ENCODE peak calls at places on chromosomes 3 and 15, in five cellular contexts. N is esophagus muscularis mucosa, C is AG10803, J is endothelial cell of umbilical vein, M is astrocyte of the spinal cord. S is an unnamed sample.

GRCh38 chr3:73490453-73491311 is 134.1 kb downstream of the PDZRN3 start:
- DNase-seq in J (no peak), M (peak; percentile 93), C (no peak), N (peak; percentile 90), S (no peak)

GRCh38 chr15:76936671-76937070 is 5.1 kb downstream of the RCN2 start:
- DNase-seq in J (no peak), N (no peak), C (no peak), M (no peak), S (no peak)

GRCh38 chr15:90412356-90413194 is 24.5 kb downstream of the IQGAP1 start:
- DNase-seq in N (no peak), M (peak; percentile 72), C (peak; percentile 93), J (peak; percentile 55), S (no peak)

GRCh38 chr3:59422312-59422711 is 372.5 kb upstream of the CFAP20DC start:
- DNase-seq in C (peak; percentile 23), J (no peak), M (peak; percentile 73), N (no peak), S (no peak)

GRCh38 chr3:95883801-95884200 is 930.6 kb upstream of the EPHA6 start:
- DNase-seq in C (no peak), M (no peak), N (no peak), J (no peak), S (no peak)

GRCh38 chr15:80710635-80711553 is 15.8 kb downstream of the ABHD17C start:
- DNase-seq in N (no peak), M (peak; percentile 13), J (no peak), C (no peak), S (no peak)

GRCh38 chr15:62491642-62492041 is 326.6 kb upstream of the C2CD4B start:
- DNase-seq in N (no peak), C (peak; percentile 81), M (peak; percentile 23), J (no peak), S (no peak)

GRCh38 chr3:150292891-150293290 is 115.2 kb upstream of the TSC22D2 start:
- DNase-seq in J (no peak), C (peak; percentile 97), M (peak; percentile 81), N (no peak), S (no peak)

GRCh38 chr3:185200639-185201038 is 47.8 kb upstream of the C3orf70 start:
- DNase-seq in C (peak; percentile 65), N (no peak), M (peak; percentile 57), J (peak; percentile 58), S (no peak)

GRCh38 chr3:83953417-83954089 is 1005.2 kb upstream of the CADM2 start:
- DNase-seq in J (no peak), N (no peak), C (no peak), M (peak; percentile 22), S (no peak)

GRCh38 chr15:62928996-62929350 is 113.6 kb upstream of the TPM1 start:
- DNase-seq in C (no peak), J (peak; percentile 64), M (peak; percentile 90), N (no peak), S (no peak)

GRCh38 chr15:72230197-72231065 is 559 bp downstream of the PKM start:
- DNase-seq in N (peak; percentile 95), M (peak; percentile 94), C (peak; percentile 92), J (peak; percentile 92), S (peak; percentile 67)

GRCh38 chr15:63969652-63970421 is 76.4 kb downstream of the DAPK2 start:
- DNase-seq in M (no peak), J (peak; percentile 42), C (no peak), N (no peak), S (no peak)

GRCh38 chr3:156432563-156432962 is 122.4 kb downstream of the SSR3 start:
- DNase-seq in M (no peak), N (no peak), C (no peak), J (peak; percentile 76), S (no peak)

GRCh38 chr15:92891533-92892200 is 8.5 kb upstream of the CHD2 start:
- DNase-seq in J (no peak), N (no peak), C (no peak), M (no peak), S (no peak)

GRCh38 chr3:182891364-182891763 is 89.0 kb downstream of the DCUN1D1 start:
- DNase-seq in C (no peak), J (no peak), M (no peak), N (no peak), S (no peak)

GRCh38 chr3:180828001-180828720 is 84.3 kb upstream of the FXR1 start:
- DNase-seq in M (no peak), N (no peak), J (no peak), C (no peak), S (no peak)

GRCh38 chr3:36525115-36525711 is 144.9 kb downstream of the STAC start:
- DNase-seq in C (peak; percentile 87), J (no peak), M (peak; percentile 84), N (peak; percentile 29), S (no peak)

GRCh38 chr3:167113466-167113865 is 266.6 kb downstream of the ZBBX start:
- DNase-seq in C (no peak), N (no peak), J (no peak), M (no peak), S (no peak)

GRCh38 chr15:88652456-88653199 is 13.8 kb downstream of the ISG20 start:
- DNase-seq in M (no peak), J (peak; percentile 44), N (peak; percentile 21), C (no peak), S (no peak)

GRCh38 chr3:72725229-72725628 is 123.0 kb downstream of the SHQ1 start:
- DNase-seq in M (no peak), N (no peak), C (no peak), J (no peak), S (no peak)

GRCh38 chr3:135655328-135655727 is 310.2 kb upstream of the PPP2R3A start:
- DNase-seq in J (no peak), C (no peak), N (no peak), M (no peak), S (no peak)
- TF ChIP-seq CTCF in J (no peak), C (no peak), N (no peak), M (no peak), S (no peak)

GRCh38 chr3:52055537-52056351 is 627 bp downstream of the DUSP7 start:
- DNase-seq in C (peak; percentile 55), M (peak; percentile 42), N (no peak), J (peak; percentile 58), S (peak; percentile 22)

GRCh38 chr3:52056968-52057805 is 816 bp upstream of the DUSP7 start:
- DNase-seq in J (peak; percentile 99), C (peak; percentile 98), N (peak; percentile 100), M (peak; percentile 99), S (peak; percentile 99)

GRCh38 chr3:52058111-52058510 is 1.7 kb upstream of the DUSP7 start:
- DNase-seq in J (no peak), C (no peak), M (no peak), N (no peak), S (no peak)

GRCh38 chr3:52056521-52056967 is at the start of gene DUSP7:
- DNase-seq in C (peak; percentile 50), M (peak; percentile 67), J (no peak), N (no peak), S (peak; percentile 67)

DNA sequence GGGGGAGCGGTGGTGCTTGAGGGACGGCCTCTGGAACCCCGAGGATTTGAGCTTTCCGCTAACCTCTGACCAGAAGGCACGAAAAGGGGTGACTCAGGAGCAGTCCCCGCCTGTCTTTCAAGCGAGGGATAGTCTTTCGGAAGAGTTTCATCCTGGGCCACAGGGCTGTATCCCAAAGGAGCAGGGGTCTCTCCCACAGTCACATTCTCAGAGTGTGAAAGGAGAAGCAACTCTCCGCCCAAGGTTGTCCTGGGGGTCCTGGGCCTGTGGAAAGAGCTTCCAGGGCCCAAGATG is 1.4 kb upstream of the DUSP7 start:
- DNase-seq in N (no peak), J (no peak), C (no peak), M (no peak), S (no peak)
- H3K4me3 ChIP-seq in N (peak overlapping the region; percentile 81), J (no peak overlapping the region), C (peak overlapping the region; percentile 69), M (peak overlapping the region; percentile 46), S (peak overlapping the region; percentile 49)

DNA sequence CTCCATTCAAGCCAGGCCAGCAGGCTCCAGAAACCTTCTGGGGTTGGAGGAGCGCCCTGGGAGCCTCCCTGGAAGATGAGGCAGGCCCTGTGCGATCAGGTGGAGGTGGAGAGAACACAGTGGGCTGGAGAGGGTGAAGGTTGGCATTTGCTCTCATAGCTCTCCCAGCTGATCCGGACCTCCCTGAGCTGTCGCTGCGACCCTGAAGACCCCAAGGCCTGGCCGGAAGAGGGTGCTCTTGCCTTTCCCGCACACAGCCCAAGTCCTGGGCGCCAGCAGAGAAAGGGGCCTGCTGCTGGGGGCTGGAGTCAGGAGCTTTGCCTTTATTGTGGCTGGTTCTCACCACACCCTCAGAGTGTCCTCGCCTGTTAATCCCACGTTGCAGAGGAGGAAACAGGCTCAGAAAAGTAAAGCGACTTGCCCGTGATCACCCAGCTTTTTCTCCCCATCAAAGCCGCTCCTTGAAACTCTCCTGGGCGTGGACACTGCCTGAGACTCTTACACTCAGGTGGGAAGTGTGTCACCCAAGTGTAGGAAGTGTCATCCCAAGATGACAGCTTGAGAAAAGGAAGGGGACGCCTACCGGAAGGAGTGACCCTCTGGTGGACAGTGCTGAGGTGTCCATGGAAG is 8.6 kb upstream of the RPL29 start:
- DNase-seq in M (peak; percentile 46), N (no peak), C (peak; percentile 35), J (peak; percentile 20), S (no peak)
- TF ChIP-seq CTCF in M (peak; percentile 80), N (peak; percentile 48), C (peak; percentile 55), J (peak; percentile 24), S (no peak)

GRCh38 chr3:172516318-172517214 is 6.7 kb downstream of the TNFSF10 start:
- DNase-seq in M (peak; percentile 87), J (peak; percentile 89), N (no peak), C (peak; percentile 77), S (no peak)

GRCh38 chr3:172520332-172520831 is 2.8 kb downstream of the TNFSF10 start:
- DNase-seq in J (peak; percentile 97), C (peak; percentile 93), N (no peak), M (peak; percentile 92), S (no peak)

GRCh38 chr3:172517859-172518466 is 5.3 kb downstream of the TNFSF10 start:
- DNase-seq in J (no peak), C (peak; percentile 32), M (no peak), N (no peak), S (no peak)

GRCh38 chr3:172519740-172520139 is 3.5 kb downstream of the TNFSF10 start:
- DNase-seq in N (no peak), C (no peak), J (no peak), M (no peak), S (no peak)

DNA sequence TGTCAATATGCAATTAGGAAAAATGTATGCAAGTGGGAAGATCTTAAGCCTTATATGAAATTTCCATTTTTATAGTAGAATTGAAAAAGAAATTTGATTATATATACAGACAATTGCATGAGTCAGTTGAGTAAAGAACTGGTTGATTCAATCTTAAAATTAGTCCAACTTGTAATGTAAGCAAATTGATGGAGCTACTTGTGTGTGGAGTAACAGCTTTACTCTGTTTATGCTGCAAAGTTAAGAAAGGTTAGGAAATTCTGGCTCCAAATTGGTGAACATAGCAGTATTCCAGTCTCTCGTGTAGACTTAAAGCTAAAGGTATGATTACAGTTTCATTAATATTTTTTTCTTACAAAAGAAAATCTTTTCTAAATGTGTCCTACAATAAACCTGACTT is 4.0 kb downstream of the TNFSF10 start:
- DNase-seq in C (no peak), N (no peak), J (no peak), M (no peak), S (no peak)
- H3K4me3 ChIP-seq in C (no peak overlapping the region), N (no peak overlapping the region), J (no peak overlapping the region), M (no peak overlapping the region), S (no peak overlapping the region)

S was measured in CD8-positive, alpha-beta T cell.